ENCODE peak calls at places on chromosomes 6 and 20, in seven cellular contexts. H is astrocyte of the spinal cord; M is HCT116; Z is A549; F is lower lobe of right lung; T is astrocyte of the cerebellum; S is CD8-positive, alpha-beta T cell. X is an unnamed sample.
A peak's percentile ranks its signal among the peaks of the same experiment; 100 is the strongest.

GRCh38 chr20:14632906-14633305 is 295.5 kb upstream of the FLRT3 start:
- DNase-seq in H (no peak), M (no peak), Z (no peak), F (no peak), T (no peak), S (no peak), X (no peak)

GRCh38 chr6:109428889-109429477 is 11.4 kb downstream of the PPIL6 start:
- DNase-seq in H (no peak), M (no peak), Z (no peak), F (no peak), T (no peak), S (no peak), X (no peak)

GRCh38 chr6:130890531-130890950 is 63.3 kb downstream of the SMLR1 start:
- DNase-seq in H (peak; percentile 64), M (no peak), Z (no peak), F (no peak), T (no peak), S (no peak), X (no peak)

GRCh38 chr20:44504402-44505309 is 17.2 kb downstream of the SERINC3 start:
- DNase-seq in H (no peak), M (no peak), Z (no peak), F (no peak), T (no peak), S (no peak), X (no peak)

GRCh38 chr6:80449756-80450155 is 343.3 kb downstream of the BCKDHB start:
- DNase-seq in H (no peak), M (no peak), Z (no peak), F (no peak), T (no peak), S (no peak), X (no peak)

GRCh38 chr20:39571171-39571570 is 609.0 kb downstream of the DHX35 start:
- DNase-seq in H (no peak), M (no peak), Z (no peak), F (no peak), T (no peak), S (no peak), X (no peak)

GRCh38 chr20:38870733-38871559 is 55.3 kb upstream of the FAM83D start:
- DNase-seq in H (no peak), M (peak; percentile 52), Z (peak; percentile 49), F (no peak), T (no peak), S (no peak), X (peak; percentile 51)

GRCh38 chr6:32854376-32855178 is 585 bp downstream of the PSMB9 start:
- DNase-seq in H (peak; percentile 39), M (no peak), Z (peak; percentile 18), F (peak; percentile 61), T (no peak), S (no peak), X (peak; percentile 76)

GRCh38 chr6:3314176-3314575 is 55.4 kb downstream of the PSMG4 start:
- DNase-seq in H (no peak), M (no peak), Z (no peak), F (no peak), T (no peak), S (no peak), X (no peak)

GRCh38 chr6:16729183-16729696 is 32.0 kb downstream of the ATXN1 start:
- DNase-seq in H (peak; percentile 86), M (no peak), Z (peak; percentile 33), F (no peak), T (no peak), S (no peak), X (no peak)

GRCh38 chr6:116385462-116385807 is 14.7 kb downstream of the DSE start:
- DNase-seq in H (peak; percentile 78), M (no peak), Z (no peak), F (no peak), T (no peak), S (no peak), X (no peak)

GRCh38 chr20:53162251-53162835 is 190.2 kb downstream of the TSHZ2 start:
- DNase-seq in H (peak; percentile 72), M (peak; percentile 42), Z (peak; percentile 18), F (no peak), T (peak; percentile 42), S (no peak), X (peak; percentile 37)

GRCh38 chr20:51404297-51405060 is 138.0 kb downstream of the NFATC2 start:
- DNase-seq in H (peak; percentile 84), M (no peak), Z (no peak), F (no peak), T (no peak), S (peak; percentile 85), X (peak; percentile 98)

GRCh38 chr6:99294786-99295185 is 54.7 kb downstream of the FAXC start:
- DNase-seq in H (no peak), M (no peak), Z (no peak), F (no peak), T (no peak), S (no peak), X (no peak)

GRCh38 chr6:157124855-157125254 is 198.5 kb downstream of the TMEM242 start:
- DNase-seq in H (no peak), M (no peak), Z (no peak), F (no peak), T (no peak), S (no peak), X (no peak)
- H3K4me3 ChIP-seq in H (no peak overlapping the region), M (no peak overlapping the region), Z (no peak overlapping the region), F (no peak overlapping the region), T (no peak overlapping the region), S (no peak overlapping the region), X (no peak overlapping the region)

GRCh38 chr6:113971786-113972185 is 838 bp upstream of the HDAC2 start:
- DNase-seq in H (peak; percentile 17), M (no peak), Z (no peak), F (no peak), T (no peak), S (no peak), X (peak; percentile 19)

GRCh38 chr6:113980937-113981554 is 10.1 kb upstream of the HDAC2 start:
- DNase-seq in H (peak; percentile 35), M (no peak), Z (peak; percentile 21), F (no peak), T (no peak), S (no peak), X (peak; percentile 38)

GRCh38 chr6:113979930-113980329 is 9.0 kb upstream of the HDAC2 start:
- DNase-seq in H (no peak), M (no peak), Z (no peak), F (no peak), T (no peak), S (no peak), X (no peak)

GRCh38 chr6:113978084-113978675 is 7.2 kb upstream of the HDAC2 start:
- DNase-seq in H (no peak), M (no peak), Z (no peak), F (no peak), T (no peak), S (no peak), X (no peak)

GRCh38 chr6:113976806-113977205 is 5.9 kb upstream of the HDAC2 start:
- DNase-seq in H (peak; percentile 18), M (no peak), Z (no peak), F (no peak), T (peak; percentile 52), S (no peak), X (no peak)
- H3K4me3 ChIP-seq in H (no peak overlapping the region), M (no peak overlapping the region), Z (no peak overlapping the region), F (no peak overlapping the region), T (no peak overlapping the region), S (no peak overlapping the region), X (no peak overlapping the region)

GRCh38 chr20:3161316-3162079 is 1.8 kb upstream of the FASTKD5 start:
- DNase-seq in H (no peak), M (no peak), Z (no peak), F (no peak), T (no peak), S (no peak), X (no peak)

GRCh38 chr20:3160418-3160817 is 753 bp upstream of the FASTKD5 start:
- DNase-seq in H (no peak), M (no peak), Z (no peak), F (no peak), T (no peak), S (no peak), X (no peak)

GRCh38 chr20:3158968-3159431 is 665 bp downstream of the FASTKD5 start:
- DNase-seq in H (no peak), M (no peak), Z (no peak), F (no peak), T (no peak), S (no peak), X (peak; percentile 43)

GRCh38 chr20:3156811-3157619 is 2.6 kb downstream of the FASTKD5 start:
- DNase-seq in H (no peak), M (no peak), Z (no peak), F (no peak), T (no peak), S (no peak), X (peak; percentile 79)

GRCh38 chr20:3157817-3158216 is 1.8 kb downstream of the FASTKD5 start:
- DNase-seq in H (no peak), M (no peak), Z (no peak), F (no peak), T (no peak), S (no peak), X (no peak)
- H3K4me3 ChIP-seq in H (no peak overlapping the region), M (peak overlapping the region; percentile 89), Z (peak overlapping the region; percentile 69), F (peak overlapping the region; percentile 99), T (no peak overlapping the region), S (no peak overlapping the region), X (peak overlapping the region; percentile 90)

DNA sequence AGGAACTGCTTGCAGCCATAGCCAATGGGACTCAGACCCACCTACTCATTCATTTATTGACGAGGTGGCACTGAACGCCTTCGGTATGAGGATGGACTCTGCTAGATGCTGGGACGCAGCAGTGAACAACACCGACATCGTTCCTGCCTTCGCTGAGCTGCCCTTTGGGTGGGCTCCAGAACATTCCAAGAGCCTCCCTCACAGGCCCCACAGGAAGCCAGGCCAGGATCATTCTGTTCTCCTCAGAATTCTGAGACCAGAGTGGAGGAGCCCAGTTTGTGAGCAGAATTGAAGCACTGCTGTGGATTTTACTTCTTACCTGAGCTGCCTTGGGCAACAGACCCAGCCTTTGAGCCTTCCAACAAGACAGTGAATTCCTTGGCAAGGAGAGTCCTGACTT is 82.1 kb downstream of the KCNB1 start:
- DNase-seq in H (peak; percentile 48), M (no peak), Z (no peak), F (no peak), T (peak; percentile 37), S (no peak), X (no peak)
- H3K4me3 ChIP-seq in H (no peak overlapping the region), M (no peak overlapping the region), Z (no peak overlapping the region), F (no peak overlapping the region), T (no peak overlapping the region), S (no peak overlapping the region), X (no peak overlapping the region)

X was measured in GM12865.